ENCODE peak calls at places on chromosomes 6 and 20, in five cellular contexts. C, F, S, D and K are unnamed samples.

GRCh38 chr20:5197270-5197827 is 70.5 kb downstream of the CDS2 start:
- DNase-seq in S (no peak), F (no peak), D (no peak), C (no peak), K (no peak)

GRCh38 chr6:26445934-26446667 is 5.8 kb downstream of the BTN3A3 start:
- DNase-seq in F (no peak), C (no peak), S (no peak), D (no peak), K (no peak)

GRCh38 chr6:96450082-96450759 is 71.4 kb upstream of the UFL1 start:
- DNase-seq in D (no peak), C (no peak), S (no peak), F (no peak), K (no peak)

GRCh38 chr20:48625136-48625900 is 202.5 kb downstream of the PREX1 start:
- DNase-seq in F (no peak), D (no peak), C (no peak), S (no peak), K (no peak)

GRCh38 chr6:53033764-53034163 is 31.4 kb upstream of the FBXO9 start:
- DNase-seq in S (no peak), D (peak), C (no peak), F (no peak), K (no peak)

GRCh38 chr6:93721386-93722048 is 302.2 kb upstream of the EPHA7 start:
- DNase-seq in C (peak), S (no peak), D (peak), F (peak), K (peak)

GRCh38 chr6:140436023-140436811 is 1061.8 kb upstream of the CITED2 start:
- DNase-seq in F (no peak), C (peak), D (peak), S (no peak), K (no peak)

GRCh38 chr6:88577461-88577860 is 386.0 kb downstream of the RNGTT start:
- DNase-seq in F (no peak), D (no peak), S (no peak), C (no peak), K (no peak)

GRCh38 chr6:47072667-47073066 is 30.5 kb upstream of the ADGRF1 start:
- DNase-seq in S (no peak), D (no peak), C (peak), F (no peak), K (no peak)

GRCh38 chr20:539848-540247 is 3.7 kb downstream of the CSNK2A1 start:
- DNase-seq in C (no peak), D (peak), F (no peak), S (no peak), K (no peak)

GRCh38 chr6:45421700-45422540 is 44.2 kb upstream of the SUPT3H start:
- DNase-seq in F (peak), S (peak), D (peak), C (peak), K (no peak)

GRCh38 chr20:15992564-15992963 is 580.7 kb downstream of the KIF16B start:
- DNase-seq in D (no peak), S (no peak), F (no peak), C (no peak), K (no peak)

GRCh38 chr6:122033564-122034181 is 365.8 kb upstream of the HSF2 start:
- DNase-seq in F (no peak), C (peak), D (peak), S (no peak), K (peak)

GRCh38 chr20:3183896-3184295 is 10.5 kb upstream of the LZTS3 start:
- DNase-seq in F (no peak), C (no peak), S (no peak), D (no peak), K (no peak)

GRCh38 chr6:1040393-1040792 is 271.5 kb upstream of the FOXQ1 start:
- DNase-seq in D (no peak), C (no peak), F (no peak), S (no peak), K (no peak)

GRCh38 chr6:45901777-45902650 is 113.6 kb downstream of the CLIC5 start:
- DNase-seq in C (no peak), D (no peak), F (no peak), S (no peak), K (no peak)

GRCh38 chr20:36317675-36318074 is 11.5 kb downstream of the DLGAP4 start:
- DNase-seq in F (no peak), D (no peak), C (no peak), S (no peak), K (no peak)

GRCh38 chr6:43263314-43264178 is 20.3 kb downstream of the TTBK1 start:
- DNase-seq in F (peak), S (peak), D (peak), C (peak), K (peak)

GRCh38 chr6:89678531-89678930 is 40.0 kb upstream of the LYRM2 start:
- DNase-seq in C (no peak), F (no peak), D (no peak), S (no peak), K (no peak)

GRCh38 chr20:36744764-36745191 is 1.1 kb downstream of the NDRG3 start:
- DNase-seq in D (peak), F (peak), S (peak), C (peak), K (peak)

GRCh38 chr6:6790891-6791290 is 202.4 kb downstream of the LY86 start:
- DNase-seq in D (no peak), F (no peak), C (no peak), S (no peak), K (no peak)

GRCh38 chr6:119273799-119274595 is 75.6 kb downstream of the MAN1A1 start:
- DNase-seq in C (no peak), F (no peak), D (peak), S (no peak), K (no peak)

GRCh38 chr6:83183082-83183828 is 9.8 kb downstream of the PGM3 start:
- DNase-seq in S (no peak), D (peak), F (no peak), C (no peak), K (no peak)

GRCh38 chr6:81753709-81754678 is 1.5 kb upstream of the TENT5A start:
- DNase-seq in S (peak), F (peak), D (peak), C (peak), K (peak)

GRCh38 chr6:378090-378957 is 13.2 kb upstream of the IRF4 start:
- DNase-seq in D (no peak), S (no peak), F (no peak), C (no peak), K (no peak)

GRCh38 chr6:108097882-108098281 is 23.3 kb upstream of the OSTM1 start:
- DNase-seq in C (no peak), F (no peak), D (no peak), S (no peak), K (no peak)

GRCh38 chr6:11442495-11442894 is 95.1 kb upstream of the TMEM170B start:
- DNase-seq in F (no peak), C (no peak), D (no peak), S (no peak), K (no peak)

GRCh38 chr20:56626367-56627121 is 2.6 kb upstream of the TFAP2C start:
- DNase-seq in F (peak), C (peak), S (no peak), D (peak), K (peak)

GRCh38 chr20:46962452-46963195 is 68.0 kb downstream of the EYA2 start:
- DNase-seq in C (no peak), F (no peak), S (no peak), D (no peak), K (no peak)

GRCh38 chr6:83467620-83468036 is 36.8 kb upstream of the ME1 start:
- DNase-seq in C (no peak), D (no peak), F (no peak), S (peak), K (peak)

GRCh38 chr6:109794201-109794926 is 103.3 kb downstream of the FIG4 start:
- DNase-seq in D (peak), S (peak), F (no peak), C (no peak), K (no peak)